ENCODE peak calls at places on chromosomes 3 and 15, in seven cellular contexts. B is stomach; E is hepatocyte; G is GM23338; R is mammary epithelial cell; Y is NT2/D1; Z is CD8-positive, alpha-beta memory T cell. U is an unnamed sample.

GRCh38 chr3:41880387-41880786 is 81.5 kb downstream of the ULK4 start:
- DNase-seq in B (no peak), E (no peak), G (no peak), R (no peak), Y (no peak), Z (no peak), U (no peak)

GRCh38 chr15:99410477-99410876 is 155.3 kb upstream of the MEF2A start:
- DNase-seq in B (no peak), E (no peak), G (no peak), R (no peak), Y (no peak), Z (no peak), U (no peak)

GRCh38 chr15:70323111-70323851 is 225.6 kb upstream of the TLE3 start:
- DNase-seq in B (peak; percentile 38), E (peak; percentile 54), G (no peak), R (no peak), Y (no peak), Z (no peak), U (peak; percentile 78)

GRCh38 chr3:76570436-76571057 is 469.4 kb upstream of the ROBO2 start:
- DNase-seq in B (no peak), E (peak; percentile 29), G (peak; percentile 54), R (no peak), Y (no peak), Z (no peak), U (no peak)

GRCh38 chr15:56484284-56484683 is 19.3 kb upstream of the MNS1 start:
- DNase-seq in B (no peak), E (no peak), G (no peak), R (no peak), Y (no peak), Z (no peak), U (no peak)

GRCh38 chr3:71926690-71927089 is 141.7 kb upstream of the PROK2 start:
- DNase-seq in B (no peak), E (no peak), G (peak; percentile 41), R (no peak), Y (no peak), Z (no peak), U (no peak)

GRCh38 chr15:65184305-65184943 is 718 bp downstream of the CLPX start:
- DNase-seq in B (peak; percentile 58), E (peak; percentile 71), G (peak; percentile 79), R (peak; percentile 61), Y (peak; percentile 51), Z (peak; percentile 6), U (peak; percentile 82)

GRCh38 chr3:15823092-15823491 is 25.3 kb upstream of the ANKRD28 start:
- DNase-seq in B (no peak), E (no peak), G (peak; percentile 46), R (no peak), Y (no peak), Z (no peak), U (no peak)

GRCh38 chr3:15637131-15637951 is 35.8 kb downstream of the BTD start:
- DNase-seq in B (no peak), E (no peak), G (no peak), R (no peak), Y (no peak), Z (no peak), U (no peak)

GRCh38 chr15:45521596-45522167 is 873 bp downstream of the SLC30A4 start:
- DNase-seq in B (no peak), E (peak; percentile 65), G (peak; percentile 4), R (peak; percentile 28), Y (no peak), Z (no peak), U (no peak)

GRCh38 chr3:35338186-35338585 is 301.1 kb upstream of the ARPP21 start:
- DNase-seq in B (no peak), E (no peak), G (no peak), R (no peak), Y (no peak), Z (no peak), U (no peak)

GRCh38 chr3:186362988-186363387 is 954 bp upstream of the DGKG start:
- DNase-seq in B (no peak), E (no peak), G (no peak), R (no peak), Y (no peak), Z (no peak), U (peak; percentile 83)

GRCh38 chr3:178703268-178703975 is 167.2 kb downstream of the KCNMB2 start:
- DNase-seq in B (no peak), E (peak; percentile 32), G (no peak), R (peak; percentile 80), Y (no peak), Z (no peak), U (no peak)

GRCh38 chr3:107643038-107643883 is 120.5 kb downstream of the BBX start:
- DNase-seq in B (no peak), E (no peak), G (peak; percentile 73), R (no peak), Y (peak; percentile 8), Z (no peak), U (no peak)

GRCh38 chr3:66297917-66298316 is 77.1 kb downstream of the SLC25A26 start:
- DNase-seq in B (no peak), E (no peak), G (no peak), R (peak; percentile 1), Y (no peak), Z (no peak), U (no peak)

GRCh38 chr3:157099337-157100078 is 60.4 kb downstream of the CCNL1 start:
- DNase-seq in B (no peak), E (no peak), G (no peak), R (peak; percentile 84), Y (no peak), Z (no peak), U (no peak)

GRCh38 chr3:126300761-126301481 is 56.3 kb downstream of the KLF15 start:
- DNase-seq in B (peak; percentile 73), E (no peak), G (peak; percentile 21), R (no peak), Y (peak; percentile 23), Z (no peak), U (peak; percentile 75)

GRCh38 chr3:52452126-52452525 is 1.7 kb downstream of the TNNC1 start:
- DNase-seq in B (no peak), E (no peak), G (no peak), R (no peak), Y (no peak), Z (no peak), U (no peak)
- H3K4me3 ChIP-seq in B (no peak overlapping the region), E (no peak overlapping the region), G (no peak overlapping the region), R (no peak overlapping the region), Y (no peak overlapping the region), Z (no peak overlapping the region), U (no peak overlapping the region)

DNA sequence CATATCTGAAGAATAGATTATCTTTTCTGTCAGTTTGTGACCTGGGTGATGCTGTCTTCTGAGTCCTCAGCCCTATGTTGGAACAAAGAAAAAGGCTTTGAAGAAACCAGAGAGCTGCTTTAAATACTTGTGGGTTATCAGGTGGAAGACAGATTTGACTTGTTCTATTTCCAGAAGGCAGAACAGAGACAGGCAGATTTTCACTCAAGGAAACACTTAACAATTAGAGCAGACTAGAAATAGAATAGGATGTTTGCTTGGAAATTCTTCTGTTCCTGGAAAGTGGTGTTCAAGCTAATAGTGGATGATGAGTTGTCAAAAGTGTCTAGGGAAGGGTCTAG is 219.4 kb downstream of the UBE2E2 start:
- DNase-seq in B (no peak), E (no peak), G (no peak), R (no peak), Y (no peak), Z (no peak), U (no peak)
- H3K36me3 ChIP-seq in B (no peaks in the 10 kb centered on the region), E (no peaks in the 10 kb centered on the region), G (no peaks in the 10 kb centered on the region), R (no peaks in the 10 kb centered on the region), Y (no peaks in the 10 kb centered on the region), Z (no peaks in the 10 kb centered on the region), U (no peaks in the 10 kb centered on the region)

DNA sequence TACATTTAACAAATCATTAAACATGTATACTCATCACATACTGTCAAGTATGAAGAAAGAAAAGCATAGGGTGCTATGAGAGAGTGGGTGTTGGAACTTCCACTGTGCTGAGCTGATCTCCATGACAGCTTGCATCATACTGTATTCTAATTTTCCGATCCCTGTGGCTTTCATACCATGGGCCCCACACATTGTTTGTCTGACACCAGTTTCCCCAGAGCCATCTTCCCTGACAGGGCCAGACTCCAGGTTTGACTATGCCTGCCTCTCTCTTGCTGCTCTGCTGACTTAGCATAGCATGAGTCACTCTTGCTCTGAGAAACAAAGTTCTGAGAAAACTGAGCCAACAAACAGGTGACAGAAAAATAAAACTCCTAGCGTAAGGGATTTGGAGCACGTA is 37.0 kb upstream of the CASR start:
- DNase-seq in B (no peak), E (peak; percentile 18), G (no peak), R (peak; percentile 29), Y (no peak), Z (no peak), U (no peak)
- H3K4me3 ChIP-seq in B (no peak overlapping the region), E (no peak overlapping the region), G (no peak overlapping the region), R (no peak overlapping the region), Y (no peak overlapping the region), Z (no peak overlapping the region), U (no peak overlapping the region)

DNA sequence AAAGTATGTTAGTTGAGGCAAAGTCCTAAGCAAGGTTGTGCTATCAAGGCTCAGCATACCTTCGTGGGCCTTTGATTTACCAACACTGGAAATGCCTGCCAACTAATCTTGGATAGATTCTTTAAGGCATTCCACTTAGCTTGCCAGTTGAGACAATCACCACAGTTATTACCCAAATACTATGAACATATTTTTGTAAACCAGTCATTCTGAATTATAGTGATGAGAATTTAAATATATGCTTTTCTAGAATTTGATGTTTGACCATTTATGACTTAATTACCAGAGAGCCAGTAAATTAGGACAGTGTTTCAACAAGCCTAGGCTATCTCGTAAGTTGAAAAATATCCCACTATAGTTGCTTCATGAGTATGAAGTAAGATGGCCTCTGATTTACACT is 15.5 kb downstream of the TRIM59 start:
- DNase-seq in B (no peak), E (no peak), G (no peak), R (peak; percentile 33), Y (no peak), Z (no peak), U (no peak)
- H3K36me3 ChIP-seq in B (peaks cover 70% of the 10 kb centered on the region), E (no peaks in the 10 kb centered on the region), G (peaks cover 76% of the 10 kb centered on the region), R (peaks cover 48% of the 10 kb centered on the region), Y (peaks cover 93% of the 10 kb centered on the region), Z (no peaks in the 10 kb centered on the region), U (no peaks in the 10 kb centered on the region)

GRCh38 chr15:78069630-78070029 is 7.9 kb downstream of the TBC1D2B start:
- DNase-seq in B (no peak), E (no peak), G (no peak), R (no peak), Y (no peak), Z (no peak), U (no peak)
- H3K4me3 ChIP-seq in B (no peak overlapping the region), E (no peak overlapping the region), G (no peak overlapping the region), R (no peak overlapping the region), Y (no peak overlapping the region), Z (peak overlapping the region; percentile 56), U (no peak overlapping the region)

GRCh38 chr3:150249776-150250175 is 158.3 kb upstream of the TSC22D2 start:
- DNase-seq in B (no peak), E (no peak), G (no peak), R (no peak), Y (no peak), Z (no peak), U (no peak)
- H3K36me3 ChIP-seq in B (no peaks in the 10 kb centered on the region), E (no peaks in the 10 kb centered on the region), G (no peaks in the 10 kb centered on the region), R (no peaks in the 10 kb centered on the region), Y (no peaks in the 10 kb centered on the region), Z (no peaks in the 10 kb centered on the region), U (no peaks in the 10 kb centered on the region)

GRCh38 chr3:14283821-14284438 is 105.3 kb downstream of the LSM3 start:
- DNase-seq in B (no peak), E (no peak), G (no peak), R (no peak), Y (no peak), Z (no peak), U (no peak)
- H3K4me3 ChIP-seq in B (no peak overlapping the region), E (no peak overlapping the region), G (no peak overlapping the region), R (no peak overlapping the region), Y (no peak overlapping the region), Z (no peak overlapping the region), U (no peak overlapping the region)

GRCh38 chr3:142489572-142490323 is 41.9 kb upstream of the XRN1 start:
- DNase-seq in B (no peak), E (no peak), G (no peak), R (no peak), Y (no peak), Z (no peak), U (no peak)
- H3K36me3 ChIP-seq in B (peaks cover 93% of the 10 kb centered on the region), E (no peaks in the 10 kb centered on the region), G (peaks cover 4% of the 10 kb centered on the region), R (peaks cover 30% of the 10 kb centered on the region), Y (peaks cover 39% of the 10 kb centered on the region), Z (peaks cover 34% of the 10 kb centered on the region), U (peaks cover 4% of the 10 kb centered on the region)

U was measured in aorta.